ENCODE peak calls at places on chromosomes 6 and 20, in seven cellular contexts. One of them, this sample, is unnamed.

GRCh38 chr6:158207452-158207788 is 39.3 kb downstream of the GTF2H5 start:
- DNase-seq in right cardiac atrium: no peak
- DNase-seq in body of pancreas: no peak
- DNase-seq in NCI-H146: no peak
- DNase-seq in left cardiac atrium: no peak
- DNase-seq in GM13977: peak
- DNase-seq in NCI-H1930: no peak
- DNase-seq in this sample: no peak

GRCh38 chr6:128487746-128488145 is 32.7 kb downstream of the PTPRK start:
- DNase-seq in right cardiac atrium: no peak
- DNase-seq in body of pancreas: no peak
- DNase-seq in NCI-H146: no peak
- DNase-seq in left cardiac atrium: no peak
- DNase-seq in GM13977: no peak
- DNase-seq in NCI-H1930: no peak
- DNase-seq in this sample: no peak

GRCh38 chr6:88626460-88626859 is 337.0 kb downstream of the RNGTT start:
- DNase-seq in right cardiac atrium: no peak
- DNase-seq in body of pancreas: no peak
- DNase-seq in NCI-H146: peak
- DNase-seq in left cardiac atrium: no peak
- DNase-seq in GM13977: no peak
- DNase-seq in NCI-H1930: peak
- DNase-seq in this sample: no peak

GRCh38 chr20:35563834-35564233 is 22.0 kb downstream of the ERGIC3 start:
- DNase-seq in right cardiac atrium: no peak
- DNase-seq in body of pancreas: no peak
- DNase-seq in NCI-H146: no peak
- DNase-seq in left cardiac atrium: no peak
- DNase-seq in GM13977: no peak
- DNase-seq in NCI-H1930: no peak
- DNase-seq in this sample: no peak

GRCh38 chr6:139522471-139523220 is 148.2 kb upstream of the CITED2 start:
- DNase-seq in right cardiac atrium: no peak
- DNase-seq in body of pancreas: no peak
- DNase-seq in NCI-H146: no peak
- DNase-seq in left cardiac atrium: no peak
- DNase-seq in GM13977: no peak
- DNase-seq in NCI-H1930: no peak
- DNase-seq in this sample: no peak

GRCh38 chr6:100296810-100297544 is 167.7 kb downstream of the SIM1 start:
- DNase-seq in right cardiac atrium: no peak
- DNase-seq in body of pancreas: no peak
- DNase-seq in NCI-H146: peak
- DNase-seq in left cardiac atrium: no peak
- DNase-seq in GM13977: no peak
- DNase-seq in NCI-H1930: no peak
- DNase-seq in this sample: no peak

GRCh38 chr6:137265574-137265973 is 46.4 kb upstream of the IFNGR1 start:
- DNase-seq in right cardiac atrium: no peak
- DNase-seq in body of pancreas: no peak
- DNase-seq in NCI-H146: no peak
- DNase-seq in left cardiac atrium: no peak
- DNase-seq in GM13977: no peak
- DNase-seq in NCI-H1930: no peak
- DNase-seq in this sample: no peak

GRCh38 chr20:4150095-4150492 is 134.7 kb upstream of the RNF24 start:
- DNase-seq in right cardiac atrium: no peak
- DNase-seq in body of pancreas: peak
- DNase-seq in NCI-H146: no peak
- DNase-seq in left cardiac atrium: no peak
- DNase-seq in GM13977: no peak
- DNase-seq in NCI-H1930: no peak
- DNase-seq in this sample: no peak

GRCh38 chr20:51650685-51651134 is 108.2 kb upstream of the NFATC2 start:
- DNase-seq in right cardiac atrium: no peak
- DNase-seq in body of pancreas: no peak
- DNase-seq in NCI-H146: no peak
- DNase-seq in left cardiac atrium: no peak
- DNase-seq in GM13977: no peak
- DNase-seq in NCI-H1930: no peak
- DNase-seq in this sample: no peak

GRCh38 chr20:34294563-34294962 is 8.6 kb downstream of the AHCY start:
- DNase-seq in right cardiac atrium: no peak
- DNase-seq in body of pancreas: no peak
- DNase-seq in NCI-H146: no peak
- DNase-seq in left cardiac atrium: no peak
- DNase-seq in GM13977: no peak
- DNase-seq in NCI-H1930: no peak
- DNase-seq in this sample: no peak

GRCh38 chr20:15278041-15278440 is 940.6 kb upstream of the FLRT3 start:
- DNase-seq in right cardiac atrium: no peak
- DNase-seq in body of pancreas: no peak
- DNase-seq in NCI-H146: no peak
- DNase-seq in left cardiac atrium: no peak
- DNase-seq in GM13977: no peak
- DNase-seq in NCI-H1930: no peak
- DNase-seq in this sample: no peak

This sample was measured in endothelial cell.